ENCODE peak calls at places on chromosomes 16 and 17, in six cellular contexts. M, G, E, D, Q and I are unnamed samples.

GRCh38 chr16:15650019-15650697 is at the start of gene NDE1:
- DNase-seq in M (peak; percentile 95), G (no peak), E (peak; percentile 98), D (peak; percentile 94), Q (peak; percentile 92), I (peak; percentile 83)

GRCh38 chr17:9875441-9875840 is 29.6 kb downstream of the RCVRN start:
- DNase-seq in M (no peak), G (no peak), E (no peak), D (no peak), Q (no peak), I (no peak)

GRCh38 chr16:79863128-79864031 is 262.8 kb upstream of the MAF start:
- DNase-seq in M (no peak), G (no peak), E (no peak), D (no peak), Q (no peak), I (no peak)

GRCh38 chr16:17386229-17386628 is 84.5 kb downstream of the XYLT1 start:
- DNase-seq in M (no peak), G (no peak), E (no peak), D (no peak), Q (no peak), I (no peak)

GRCh38 chr16:4416200-4417032 is at the start of gene CORO7:
- DNase-seq in M (peak; percentile 98), G (no peak), E (peak; percentile 99), D (peak; percentile 98), Q (peak; percentile 98), I (peak; percentile 99)

GRCh38 chr17:40022497-40022896 is 7.3 kb downstream of the CSF3 start:
- DNase-seq in M (no peak), G (no peak), E (no peak), D (no peak), Q (no peak), I (no peak)

GRCh38 chr17:68205251-68205807 is 42.5 kb upstream of the AMZ2 start:
- DNase-seq in M (peak; percentile 94), G (peak; percentile 30), E (peak; percentile 98), D (peak; percentile 95), Q (peak; percentile 88), I (peak; percentile 88)

GRCh38 chr17:40004712-40005111 is 10.5 kb upstream of the CSF3 start:
- DNase-seq in M (no peak), G (no peak), E (no peak), D (no peak), Q (no peak), I (no peak)

GRCh38 chr16:88973007-88973410 is 4.0 kb downstream of the CBFA2T3 start:
- DNase-seq in M (no peak), G (no peak), E (no peak), D (no peak), Q (no peak), I (no peak)

GRCh38 chr16:79509221-79509631 is 91.3 kb downstream of the MAF start:
- DNase-seq in M (no peak), G (no peak), E (peak; percentile 80), D (peak; percentile 39), Q (peak; percentile 31), I (no peak)

GRCh38 chr17:42920922-42921321 is 20.3 kb downstream of the G6PC1 start:
- DNase-seq in M (no peak), G (no peak), E (no peak), D (peak; percentile 45), Q (peak; percentile 45), I (no peak)

GRCh38 chr16:53511403-53512280 is 8.6 kb upstream of the AKTIP start:
- DNase-seq in M (no peak), G (no peak), E (no peak), D (no peak), Q (peak; percentile 45), I (no peak)

GRCh38 chr17:48577946-48578615 is at the start of gene HOXB4:
- DNase-seq in M (peak; percentile 88), G (no peak), E (peak; percentile 92), D (peak; percentile 52), Q (no peak), I (peak; percentile 64)

GRCh38 chr16:88287219-88287618 is 95.5 kb upstream of the ZNF469 start:
- DNase-seq in M (peak; percentile 12), G (no peak), E (peak; percentile 59), D (no peak), Q (no peak), I (peak; percentile 23)

GRCh38 chr17:75587718-75588545 is at the start of gene MYO15B:
- DNase-seq in M (peak; percentile 82), G (no peak), E (peak; percentile 89), D (peak; percentile 76), Q (no peak), I (peak; percentile 21)

GRCh38 chr17:63189082-63189481 is 223.0 kb downstream of the TANC2 start:
- DNase-seq in M (no peak), G (peak; percentile 5), E (no peak), D (no peak), Q (no peak), I (no peak)

GRCh38 chr17:63193827-63194226 is 227.8 kb downstream of the TANC2 start:
- DNase-seq in M (no peak), G (no peak), E (no peak), D (no peak), Q (no peak), I (no peak)

GRCh38 chr17:63190821-63191220 is 224.8 kb downstream of the TANC2 start:
- DNase-seq in M (no peak), G (no peak), E (no peak), D (no peak), Q (no peak), I (no peak)

GRCh38 chr17:63189930-63190329 is 223.9 kb downstream of the TANC2 start:
- DNase-seq in M (no peak), G (no peak), E (no peak), D (no peak), Q (no peak), I (no peak)

DNA sequence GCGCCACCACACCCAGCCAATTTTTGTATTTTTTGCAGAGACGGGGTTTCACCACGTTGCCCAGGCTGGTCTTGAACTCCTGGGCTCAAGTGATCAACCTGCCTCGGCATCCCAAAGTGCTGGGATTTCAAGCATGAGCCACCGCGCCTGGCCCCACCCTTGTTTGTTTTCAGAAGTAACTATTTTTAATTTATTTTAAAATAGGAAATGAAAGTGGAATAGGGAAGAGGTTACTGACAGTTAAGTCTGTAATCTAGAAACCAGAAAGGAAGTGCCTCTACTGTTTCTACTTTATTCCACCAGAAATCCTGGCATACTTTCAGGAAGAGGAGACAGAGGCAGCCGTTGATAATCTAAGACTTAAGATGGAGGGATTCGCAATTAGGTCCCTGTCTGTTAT is 225.6 kb downstream of the TANC2 start:
- DNase-seq in M (peak; percentile 50), G (no peak), E (no peak), D (peak; percentile 13), Q (no peak), I (no peak)
- H3K4me3 ChIP-seq in M (no peak overlapping the region), G (no peak overlapping the region), E (no peak overlapping the region), D (no peak overlapping the region), Q (no peak overlapping the region), I (no peak overlapping the region)

GRCh38 chr17:18006495-18007239 is 32.3 kb downstream of the ATPAF2 start:
- DNase-seq in M (no peak), G (no peak), E (no peak), D (no peak), Q (no peak), I (no peak)
- H3K36me3 ChIP-seq in M (no peaks in the 10 kb centered on the region), G (no peaks in the 10 kb centered on the region), E (no peaks in the 10 kb centered on the region), D (no peaks in the 10 kb centered on the region), Q (no peaks in the 10 kb centered on the region), I (peaks cover 5% of the 10 kb centered on the region)

DNA sequence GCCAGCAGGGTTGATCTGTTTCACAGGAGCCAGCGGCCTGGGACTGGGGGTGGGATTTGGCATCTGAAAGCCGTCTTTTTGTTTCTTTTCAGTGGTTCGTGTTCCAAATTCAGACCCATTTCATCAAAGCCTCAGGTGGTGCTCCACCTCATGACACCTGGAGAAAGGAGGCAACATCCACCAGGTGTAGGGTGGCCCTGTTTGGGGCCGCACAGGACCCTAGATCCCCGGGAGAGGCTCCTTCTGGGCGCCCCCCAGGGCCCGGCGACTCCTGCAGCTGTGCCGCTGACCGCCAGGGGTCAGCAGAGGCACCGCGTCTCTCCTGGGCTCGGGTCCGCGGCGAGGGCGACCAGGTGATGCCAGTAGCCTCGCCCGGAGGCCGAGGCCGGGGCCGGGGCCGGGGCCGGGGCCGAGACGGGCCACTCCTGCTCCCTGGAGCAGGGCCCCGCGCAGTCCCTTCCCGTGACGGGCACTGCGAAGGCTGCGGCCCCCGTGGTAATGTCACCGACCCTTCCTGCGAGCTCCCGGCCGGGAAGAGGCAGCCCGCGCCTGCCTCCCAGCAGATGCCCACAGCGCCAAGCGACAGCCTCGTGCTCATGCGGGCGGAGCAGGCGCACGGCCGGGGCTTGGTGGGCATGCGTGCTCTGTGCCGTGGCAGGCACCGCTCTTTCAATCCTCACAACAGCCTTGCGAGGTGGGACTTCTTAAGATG is 118.6 kb downstream of the C16orf78 start:
- DNase-seq in M (no peak), G (no peak), E (peak; percentile 86), D (peak; percentile 63), Q (peak; percentile 61), I (no peak)
- H3K4me3 ChIP-seq in M (no peak overlapping the region), G (peak overlapping the region; percentile 11), E (no peak overlapping the region), D (peak overlapping the region; percentile 29), Q (peak overlapping the region; percentile 21), I (no peak overlapping the region)

DNA sequence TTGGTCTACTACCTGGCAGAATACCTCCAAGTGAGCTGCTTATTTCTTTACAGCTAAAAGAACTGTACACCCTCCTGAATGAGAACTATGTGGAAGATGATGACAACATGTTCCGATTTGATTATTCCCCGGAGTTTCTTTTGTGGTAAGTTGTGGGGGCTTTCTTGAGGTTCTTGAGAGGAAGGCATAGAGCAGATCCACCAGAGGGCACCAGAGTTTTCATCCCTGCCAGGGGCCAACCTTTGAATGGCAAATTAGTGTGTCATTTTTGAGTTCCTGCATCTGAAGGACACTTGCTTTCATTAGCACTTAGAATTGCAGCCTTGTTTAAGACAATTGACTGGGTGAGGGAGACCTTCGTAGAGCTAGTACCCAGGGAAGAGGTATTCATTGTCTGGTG is 35.0 kb downstream of the NMT1 start:
- DNase-seq in M (no peak), G (no peak), E (no peak), D (no peak), Q (no peak), I (no peak)
- H3K36me3 ChIP-seq in M (peaks cover 6% of the 10 kb centered on the region), G (peaks cover 14% of the 10 kb centered on the region), E (peaks cover 5% of the 10 kb centered on the region), D (no peaks in the 10 kb centered on the region), Q (peaks cover 46% of the 10 kb centered on the region), I (peaks cover 70% of the 10 kb centered on the region)